ENCODE peak calls at places on chromosomes 4 and X, in five cellular contexts. I, T, S, K and M are unnamed samples. For H3K4me1, the result is how much of the 10 kb centered on the place peaks cover.

GRCh38 chrX:142999209-142999720 is 26.5 kb upstream of the SPANXN4 start:
- DNase-seq in I (no peak), T (no peak), S (no peak), K (no peak), M (no peak)

GRCh38 chrX:145751943-145752342 is 65.7 kb upstream of the SLITRK2 start:
- DNase-seq in I (no peak), T (no peak), S (no peak), K (no peak), M (no peak)

GRCh38 chrX:154714925-154715324 is 36.0 kb downstream of the GAB3 start:
- DNase-seq in I (peak), T (no peak), S (no peak), K (peak), M (no peak)

GRCh38 chr4:171846232-171846631 is 33.0 kb downstream of the GALNTL6 start:
- DNase-seq in I (no peak), T (no peak), S (peak), K (peak), M (peak)

GRCh38 chrX:3345281-3346081 is 971 bp downstream of the MXRA5 start:
- DNase-seq in I (peak), T (peak), S (peak), K (no peak), M (peak)

GRCh38 chr4:80362578-80363181 is 27.1 kb downstream of the CFAP299 start:
- DNase-seq in I (no peak), T (no peak), S (no peak), K (peak), M (no peak)

GRCh38 chr4:19831644-19832285 is 419.9 kb upstream of the SLIT2 start:
- DNase-seq in I (no peak), T (no peak), S (no peak), K (no peak), M (no peak)

GRCh38 chr4:100581337-100581736 is 63.5 kb upstream of the EMCN start:
- DNase-seq in I (no peak), T (no peak), S (no peak), K (no peak), M (no peak)

GRCh38 chr4:165364452-165365080 is 14.2 kb upstream of the CPE start:
- DNase-seq in I (peak), T (no peak), S (no peak), K (no peak), M (no peak)

GRCh38 chr4:19241845-19242244 is 1009.9 kb upstream of the SLIT2 start:
- DNase-seq in I (no peak), T (no peak), S (no peak), K (no peak), M (no peak)

GRCh38 chrX:153767674-153768055 is 3.6 kb downstream of the PLXNB3 start:
- DNase-seq in I (no peak), T (no peak), S (peak), K (no peak), M (no peak)

GRCh38 chrX:19964017-19964710 is 26.7 kb downstream of the BCLAF3 start:
- DNase-seq in I (no peak), T (no peak), S (no peak), K (no peak), M (no peak)

GRCh38 chr4:174365018-174365587 is 81.4 kb downstream of the CEP44 start:
- DNase-seq in I (no peak), T (no peak), S (no peak), K (peak), M (no peak)

GRCh38 chr4:40055873-40056721 is 553 bp upstream of the N4BP2 start:
- DNase-seq in I (peak), T (peak), S (peak), K (peak), M (peak)

GRCh38 chrX:65987856-65988255 is 52.0 kb downstream of the VSIG4 start:
- DNase-seq in I (no peak), T (no peak), S (no peak), K (no peak), M (no peak)

GRCh38 chrX:6095469-6095868 is 133.2 kb downstream of the NLGN4X start:
- DNase-seq in I (no peak), T (no peak), S (no peak), K (no peak), M (no peak)

GRCh38 chr4:95541889-95542607 is 6.7 kb downstream of the UNC5C start:
- DNase-seq in I (no peak), T (no peak), S (no peak), K (no peak), M (no peak)
- H3K27ac ChIP-seq in I (peak), T (peak), S (no peak), K (no peak), M (peak)

DNA sequence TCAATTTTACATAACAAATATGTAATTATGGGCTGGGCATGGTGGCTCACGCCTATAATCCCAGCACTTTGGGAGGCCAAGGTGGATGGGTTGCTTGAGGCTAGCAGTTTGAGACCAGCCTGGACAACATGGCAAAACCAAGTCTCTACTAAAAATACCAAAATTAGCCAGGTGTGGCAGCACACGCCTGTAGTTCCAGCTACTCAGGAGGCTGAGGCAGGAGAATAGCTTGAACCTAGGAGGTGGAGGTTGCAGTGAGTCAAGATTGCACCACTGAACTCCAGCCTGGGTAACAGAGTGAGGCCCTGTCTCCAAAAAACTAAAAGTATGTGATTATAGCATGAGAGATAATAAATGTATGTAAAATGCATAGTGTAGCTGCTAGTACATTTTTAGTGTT is 229.0 kb downstream of the PPARGC1A start:
- DNase-seq in I (no peak), T (no peak), S (no peak), K (no peak), M (no peak)
- TF ChIP-seq CTCF in I (no peak), T (no peak), S (no peak), K (peak), M (no peak)

GRCh38 chr4:8188743-8189550 is 10.1 kb upstream of the SH3TC1 start:
- DNase-seq in I (no peak), T (peak), S (peak), K (no peak), M (peak)
- H3K4me1 ChIP-seq in I (under half), T (half or more), S (under half), K (under half), M (under half)

GRCh38 chr4:105474110-105474518 is 252 bp upstream of the PPA2 start:
- DNase-seq in I (peak), T (peak), S (peak), K (no peak), M (peak)
- H3K27ac ChIP-seq in I (peak), T (peak), S (peak), K (peak), M (peak)

DNA sequence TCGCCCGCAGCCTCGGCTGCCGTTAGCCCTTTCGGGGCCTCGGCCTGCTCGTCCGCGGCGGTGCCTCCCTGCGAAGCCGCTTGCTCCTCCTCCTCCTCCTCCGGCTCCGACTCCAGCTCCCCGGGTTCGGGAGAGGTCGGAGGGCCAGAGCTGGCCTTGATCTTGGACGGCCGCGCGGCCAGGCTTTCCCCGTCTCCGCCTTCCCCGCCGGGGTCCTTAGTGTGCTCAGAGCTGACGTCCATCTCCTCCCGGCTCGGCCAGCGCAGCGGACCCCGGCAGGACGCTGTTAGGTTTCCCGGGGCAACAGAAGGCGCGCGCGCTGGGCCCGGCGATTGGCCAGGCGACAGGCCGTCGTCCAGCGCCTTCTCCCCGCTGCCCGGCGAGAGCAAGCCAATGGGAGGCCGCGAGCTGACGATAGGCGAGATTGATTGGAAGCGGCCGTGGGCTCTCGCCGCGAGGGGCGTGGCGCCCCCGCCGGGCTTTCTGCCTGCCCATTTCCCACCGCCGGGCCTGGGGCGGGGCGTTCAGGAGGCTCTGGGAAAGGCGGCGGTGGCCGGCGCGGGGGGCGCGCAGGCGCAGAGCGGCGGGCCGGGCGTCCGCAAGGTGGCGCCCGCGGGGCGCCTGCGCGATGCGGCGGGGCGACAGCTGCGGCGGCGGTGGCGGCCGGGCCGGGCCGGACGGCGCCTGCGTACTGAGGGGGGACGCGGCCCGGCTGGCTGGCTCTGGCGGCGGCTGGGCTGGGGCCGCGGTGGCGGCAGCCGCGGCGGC is at the start of gene TADA2B:
- DNase-seq in I (peak), T (peak), S (peak), K (peak), M (peak)
- TF ChIP-seq CTCF in I (peak), T (peak), S (peak), K (peak), M (peak)

DNA sequence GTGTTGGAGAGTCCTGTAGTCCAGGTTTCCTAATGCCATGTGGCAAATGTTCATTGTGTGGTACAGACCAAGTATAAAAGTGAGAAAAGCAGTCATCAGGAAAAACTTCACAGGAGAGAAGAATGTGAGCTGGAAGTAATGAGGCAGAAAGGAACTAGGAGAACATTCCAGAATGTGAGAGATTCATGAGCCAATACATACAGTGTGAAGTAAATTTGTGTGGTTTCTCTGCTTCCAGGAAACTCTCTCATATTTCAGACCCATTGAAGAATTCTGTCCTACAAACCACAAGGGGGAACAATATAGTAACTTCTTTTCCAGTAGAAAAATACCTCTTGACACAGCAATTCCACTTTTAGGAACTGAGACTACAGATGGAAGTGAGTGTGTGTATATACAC is 136.5 kb downstream of the RNF150 start:
- DNase-seq in I (no peak), T (no peak), S (no peak), K (no peak), M (no peak)
- H3K4me1 ChIP-seq in I (under half), T (under half), S (under half), K (under half), M (under half)

GRCh38 chr4:11590132-11590531 is 161.4 kb upstream of the HS3ST1 start:
- DNase-seq in I (no peak), T (no peak), S (no peak), K (no peak), M (no peak)
- H3K27ac ChIP-seq in I (no peak), T (no peak), S (no peak), K (no peak), M (no peak)

GRCh38 chr4:91973479-91974153 is 330.1 kb upstream of the GRID2 start:
- DNase-seq in I (no peak), T (no peak), S (no peak), K (no peak), M (no peak)
- TF ChIP-seq CTCF in I (no peak), T (no peak), S (no peak), K (no peak), M (no peak)

DNA sequence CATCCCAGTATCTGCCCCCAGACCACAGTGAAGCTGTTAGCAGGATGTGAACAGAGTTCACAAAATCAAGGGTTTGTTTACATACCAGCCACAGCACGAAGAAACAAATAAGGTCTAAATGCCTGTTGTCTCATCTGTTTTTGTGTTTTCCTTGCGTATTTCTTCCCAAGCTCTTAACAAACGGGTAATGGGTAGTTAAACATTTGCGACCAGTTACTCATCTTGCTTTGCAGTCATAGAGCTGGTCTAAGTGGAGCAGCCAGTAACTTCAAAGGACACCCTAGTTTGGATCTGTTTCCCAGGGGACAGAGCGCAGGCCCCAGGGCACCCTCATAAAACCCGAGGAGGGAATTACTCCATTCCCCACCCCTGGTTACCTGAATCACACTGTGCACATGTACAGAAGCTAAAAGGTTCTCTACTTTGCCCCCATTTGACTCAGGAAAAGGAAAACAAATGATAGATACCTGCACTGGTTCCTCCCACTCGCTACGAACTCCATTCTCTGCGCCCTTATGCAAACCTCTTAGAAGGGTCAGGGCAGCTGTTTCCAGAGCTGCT is 68.8 kb downstream of the MAML3 start:
- DNase-seq in I (no peak), T (no peak), S (no peak), K (no peak), M (no peak)
- H3K4me1 ChIP-seq in I (under half), T (under half), S (under half), K (under half), M (under half)

GRCh38 chrX:41490446-41490845 is 43.3 kb downstream of the NYX start:
- DNase-seq in I (no peak), T (no peak), S (no peak), K (no peak), M (no peak)

GRCh38 chrX:41491267-41492004 is 44.3 kb downstream of the NYX start:
- DNase-seq in I (peak), T (no peak), S (no peak), K (no peak), M (no peak)
- H3K27ac ChIP-seq in I (no peak), T (no peak), S (no peak), K (no peak), M (no peak)